ENCODE peak calls at places on chromosome 9, in four cellular contexts. W is astrocyte of the spinal cord, G is mesothelial cell of epicardium, D is lower lobe of right lung. O is an unnamed sample.

GRCh38 chr9:76044420-76044819 is 153.9 kb downstream of the PCSK5 start:
- DNase-seq in W (peak), G (no peak), D (no peak), O (no peak)

GRCh38 chr9:130692365-130692764 is 1.2 kb upstream of the EXOSC2 start:
- DNase-seq in W (peak), G (peak), D (no peak), O (no peak)

GRCh38 chr9:129854588-129855110 is 19.4 kb downstream of the USP20 start:
- DNase-seq in W (no peak), G (no peak), D (no peak), O (no peak)

GRCh38 chr9:125460883-125461475 is 199.4 kb downstream of the GAPVD1 start:
- DNase-seq in W (peak), G (no peak), D (no peak), O (peak)

GRCh38 chr9:107999011-107999410 is 509.4 kb upstream of the KLF4 start:
- DNase-seq in W (no peak), G (no peak), D (no peak), O (no peak)

GRCh38 chr9:69519470-69520240 is 152.5 kb downstream of the APBA1 start:
- DNase-seq in W (no peak), G (no peak), D (no peak), O (peak)

GRCh38 chr9:20144255-20144654 is 355.4 kb upstream of the SLC24A2 start:
- DNase-seq in W (peak), G (no peak), D (no peak), O (no peak)

GRCh38 chr9:110777843-110778215 is 109.2 kb downstream of the MUSK start:
- DNase-seq in W (no peak), G (no peak), D (no peak), O (no peak)

GRCh38 chr9:129752915-129753724 is at the start of gene PTGES:
- DNase-seq in W (peak), G (peak), D (peak), O (peak)

GRCh38 chr9:136364369-136364748 is 815 bp upstream of the DNLZ start:
- DNase-seq in W (no peak), G (no peak), D (no peak), O (no peak)

GRCh38 chr9:33393581-33393980 is 8.8 kb downstream of the AQP7 start:
- DNase-seq in W (no peak), G (no peak), D (peak), O (no peak)

GRCh38 chr9:13568851-13569618 is 289.5 kb upstream of the MPDZ start:
- DNase-seq in W (peak), G (no peak), D (no peak), O (no peak)

GRCh38 chr9:108855529-108855886 is 278 bp downstream of the ACTL7B start:
- DNase-seq in W (no peak), G (no peak), D (no peak), O (no peak)

GRCh38 chr9:93612796-93613154 is 36.4 kb downstream of the PHF2 start:
- DNase-seq in W (no peak), G (peak), D (no peak), O (no peak)

GRCh38 chr9:116924462-116925110 is 237.5 kb downstream of the TRIM32 start:
- DNase-seq in W (no peak), G (no peak), D (no peak), O (no peak)

GRCh38 chr9:104110509-104110908 is 16.4 kb downstream of the SMC2 start:
- DNase-seq in W (no peak), G (no peak), D (no peak), O (no peak)

GRCh38 chr9:114281421-114282103 is 41.3 kb upstream of the ORM1 start:
- DNase-seq in W (peak), G (no peak), D (peak), O (no peak)

GRCh38 chr9:113619156-113619861 is 155.8 kb downstream of the RGS3 start:
- DNase-seq in W (no peak), G (no peak), D (no peak), O (no peak)

GRCh38 chr9:127931092-127931881 is 710 bp upstream of the PIP5KL1 start:
- DNase-seq in W (peak), G (no peak), D (no peak), O (no peak)

GRCh38 chr9:4555251-4555650 is 65.0 kb downstream of the SLC1A1 start:
- DNase-seq in W (peak), G (no peak), D (no peak), O (no peak)

GRCh38 chr9:96867282-96867814 is 13.0 kb upstream of the ZNF782 start:
- DNase-seq in W (no peak), G (no peak), D (no peak), O (no peak)

GRCh38 chr9:3459076-3459475 is 66.7 kb downstream of the RFX3 start:
- DNase-seq in W (no peak), G (no peak), D (no peak), O (no peak)

GRCh38 chr9:113293285-113293874 is 9.8 kb downstream of the RNF183 start:
- DNase-seq in W (no peak), G (no peak), D (no peak), O (no peak)

GRCh38 chr9:125933056-125933455 is 185.9 kb downstream of the PBX3 start:
- DNase-seq in W (no peak), G (no peak), D (no peak), O (no peak)

GRCh38 chr9:104794070-104794469 is 30.1 kb downstream of the NIPSNAP3B start:
- DNase-seq in W (no peak), G (no peak), D (no peak), O (no peak)

GRCh38 chr9:13568446-13568845 is 289.0 kb upstream of the MPDZ start:
- DNase-seq in W (peak), G (no peak), D (no peak), O (no peak)

GRCh38 chr9:76887003-76887821 is 18.7 kb downstream of the PRUNE2 start:
- DNase-seq in W (peak), G (no peak), D (no peak), O (no peak)